ENCODE peak calls at places on chromosomes 4 and X, in seven cellular contexts. A is AG09309, S is fibroblast of the aortic adventitia, U is transverse colon, I is endodermal cell, J is endothelial cell, B is right atrium auricular region. G is an unnamed sample.

GRCh38 chr4:16779028-16779675 is 119.3 kb downstream of the LDB2 start:
- DNase-seq in U (no peak), A (peak), J (no peak), B (no peak), S (peak), I (no peak), G (peak)

GRCh38 chr4:180542445-180543100 is 1700.6 kb upstream of the TENM3 start:
- DNase-seq in U (no peak), S (no peak), I (no peak), B (no peak), J (no peak), A (no peak), G (peak)

GRCh38 chr4:81648576-81649272 is 177.0 kb upstream of the RASGEF1B start:
- DNase-seq in B (no peak), A (no peak), J (no peak), S (peak), U (peak), I (no peak), G (peak)

GRCh38 chr4:186068581-186069402 is at the start of gene TLR3:
- DNase-seq in S (peak), I (no peak), B (no peak), A (no peak), U (no peak), J (no peak), G (peak)

GRCh38 chrX:154019633-154020499 is at the start of gene IRAK1:
- DNase-seq in J (peak), B (no peak), U (peak), S (peak), A (no peak), I (peak), G (peak)

GRCh38 chrX:114619874-114620273 is 36.0 kb downstream of the HTR2C start:
- DNase-seq in S (no peak), A (no peak), J (peak), B (no peak), I (peak), U (no peak), G (peak)

GRCh38 chr4:26459054-26459755 is 31.1 kb downstream of the CCKAR start:
- DNase-seq in A (peak), B (no peak), J (no peak), S (peak), I (no peak), U (no peak), G (peak)

GRCh38 chr4:70538869-70539268 is 20.5 kb downstream of the AMTN start:
- DNase-seq in A (no peak), B (no peak), J (no peak), U (no peak), S (no peak), I (no peak), G (no peak)

GRCh38 chrX:47540754-47541538 is 20.1 kb upstream of the ARAF start:
- DNase-seq in B (peak), J (peak), I (peak), S (peak), U (peak), A (peak), G (peak)

GRCh38 chrX:15468036-15468435 is 25.1 kb downstream of the PIR start:
- DNase-seq in B (peak), I (peak), S (peak), U (peak), J (no peak), A (peak), G (peak)

GRCh38 chr4:185128272-185129119 is 14.6 kb upstream of the SLC25A4 start:
- DNase-seq in S (no peak), J (peak), A (no peak), I (peak), B (no peak), U (peak), G (peak)

GRCh38 chr4:154854362-154854761 is 73.3 kb downstream of the RBM46 start:
- DNase-seq in U (no peak), B (no peak), S (peak), J (no peak), A (no peak), I (no peak), G (peak)

GRCh38 chr4:19857405-19857804 is 394.3 kb upstream of the SLIT2 start:
- DNase-seq in S (peak), I (no peak), U (no peak), A (no peak), B (no peak), J (no peak), G (peak)

GRCh38 chrX:288561-288991 is 7.4 kb downstream of the PLCXD1 start:
- DNase-seq in A (no peak), J (no peak), I (no peak), S (no peak), U (no peak), B (no peak), G (no peak)

GRCh38 chrX:56787734-56788152 is 58.7 kb downstream of the NBDY start:
- DNase-seq in S (no peak), U (peak), J (no peak), B (no peak), A (no peak), I (no peak), G (no peak)

GRCh38 chr4:129498626-129499025 is 402.7 kb downstream of the C4orf33 start:
- DNase-seq in J (no peak), A (no peak), I (no peak), B (no peak), S (no peak), U (no peak), G (no peak)

GRCh38 chrX:43706786-43707185 is 50.7 kb downstream of the MAOA start:
- DNase-seq in S (no peak), A (no peak), U (no peak), J (no peak), B (no peak), I (no peak), G (no peak)

GRCh38 chr4:55312491-55313101 is 33.4 kb upstream of the SRD5A3 start:
- DNase-seq in A (peak), I (peak), U (peak), S (peak), J (peak), B (no peak), G (peak)

GRCh38 chr4:145546556-145546955 is 64.9 kb downstream of the SMAD1 start:
- DNase-seq in I (no peak), B (no peak), S (no peak), U (no peak), J (no peak), A (no peak), G (peak)

GRCh38 chrX:139554367-139554766 is 23.8 kb downstream of the F9 start:
- DNase-seq in U (no peak), I (no peak), S (no peak), A (no peak), B (no peak), J (no peak), G (no peak)

GRCh38 chr4:153341575-153342090 is 2.9 kb upstream of the MND1 start:
- DNase-seq in A (no peak), J (peak), S (peak), B (no peak), I (no peak), U (no peak), G (peak)

GRCh38 chrX:11205796-11206195 is 87.4 kb upstream of the AMELX start:
- DNase-seq in S (no peak), A (no peak), I (no peak), B (no peak), J (no peak), U (no peak), G (no peak)

GRCh38 chrX:2829066-2829430 is 318 bp downstream of the GYG2 start:
- DNase-seq in A (no peak), U (peak), I (peak), J (no peak), S (no peak), B (no peak), G (no peak)

GRCh38 chr4:20638825-20639224 is 61.4 kb upstream of the PACRGL start:
- DNase-seq in S (no peak), B (no peak), A (no peak), I (no peak), J (no peak), U (no peak), G (no peak)

GRCh38 chrX:56817179-56817578 is 88.1 kb downstream of the NBDY start:
- DNase-seq in I (no peak), U (no peak), S (no peak), A (no peak), B (no peak), J (no peak), G (no peak)

GRCh38 chr4:186722856-186723206 is 825 bp downstream of the FAT1 start:
- DNase-seq in J (no peak), S (peak), B (no peak), I (no peak), U (no peak), A (no peak), G (no peak)

GRCh38 chr4:55409468-55410171 is 13.9 kb downstream of the TMEM165 start:
- DNase-seq in I (peak), B (no peak), A (no peak), J (no peak), U (no peak), S (peak), G (peak)

GRCh38 chr4:98932539-98932938 is 3.6 kb upstream of the EIF4E start:
- DNase-seq in J (no peak), U (no peak), B (no peak), S (peak), A (no peak), I (no peak), G (peak)

GRCh38 chrX:9055354-9055753 is 21.4 kb upstream of the FAM9B start:
- DNase-seq in U (no peak), J (no peak), S (no peak), A (no peak), I (no peak), B (no peak), G (no peak)

GRCh38 chrX:126770179-126770578 is 49.4 kb upstream of the PRR32 start:
- DNase-seq in S (no peak), I (peak), U (no peak), B (no peak), A (no peak), J (peak), G (no peak)

GRCh38 chr4:1604706-1605205 is 79.4 kb downstream of the FAM53A start:
- DNase-seq in A (no peak), S (no peak), U (peak), B (no peak), I (no peak), J (no peak), G (no peak)

GRCh38 chrX:134846042-134846441 is 144.7 kb upstream of the SMIM10 start:
- DNase-seq in B (no peak), I (no peak), S (no peak), U (no peak), J (no peak), A (no peak), G (no peak)

GRCh38 chr4:123018391-123018755 is 96.0 kb upstream of the NUDT6 start:
- DNase-seq in A (no peak), B (no peak), U (no peak), J (no peak), I (no peak), S (no peak), G (no peak)

GRCh38 chrX:53190363-53190960 is 34.5 kb downstream of the KDM5C start:
- DNase-seq in J (peak), I (peak), S (no peak), B (no peak), U (no peak), A (no peak), G (peak)
- TF ChIP-seq CTCF in J (no peak), I (peak), S (peak), B (no peak), U (no peak), A (peak), G (peak)

GRCh38 chrX:112868586-112868985 is 28.0 kb upstream of the AMOT start:
- DNase-seq in S (no peak), A (no peak), J (no peak), I (no peak), U (no peak), B (no peak), G (no peak)

GRCh38 chrX:112877771-112878173 is 37.1 kb upstream of the AMOT start:
- DNase-seq in A (no peak), S (no peak), J (no peak), B (no peak), I (no peak), U (no peak), G (no peak)

GRCh38 chrX:112874614-112875013 is 34.0 kb upstream of the AMOT start:
- DNase-seq in J (no peak), S (no peak), I (no peak), B (no peak), U (no peak), A (no peak), G (no peak)

DNA sequence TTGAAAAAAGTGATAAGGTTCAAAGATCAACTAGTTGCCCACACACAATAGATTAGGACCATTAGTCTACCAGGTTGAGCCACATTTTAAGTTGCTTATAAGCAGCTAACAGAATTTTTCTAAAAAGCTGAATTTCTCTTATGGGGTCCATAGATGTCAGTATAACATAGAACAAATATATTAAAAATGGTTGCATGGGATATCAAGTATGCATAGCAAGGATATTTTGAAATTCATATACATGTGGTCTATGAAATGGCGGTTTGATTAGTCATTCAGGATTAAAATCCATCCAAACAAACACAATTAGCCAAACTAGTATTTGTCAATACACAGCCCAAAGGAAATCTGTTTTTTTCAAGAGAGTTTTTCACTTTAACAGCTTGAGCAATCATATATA is 33.5 kb upstream of the AMOT start:
- DNase-seq in U (no peak), S (peak), I (no peak), B (no peak), A (no peak), J (no peak), G (peak)
- TF ChIP-seq CTCF in U (no peak), S (no peak), I (peak), B (no peak), A (no peak), J (no peak), G (peak)

DNA sequence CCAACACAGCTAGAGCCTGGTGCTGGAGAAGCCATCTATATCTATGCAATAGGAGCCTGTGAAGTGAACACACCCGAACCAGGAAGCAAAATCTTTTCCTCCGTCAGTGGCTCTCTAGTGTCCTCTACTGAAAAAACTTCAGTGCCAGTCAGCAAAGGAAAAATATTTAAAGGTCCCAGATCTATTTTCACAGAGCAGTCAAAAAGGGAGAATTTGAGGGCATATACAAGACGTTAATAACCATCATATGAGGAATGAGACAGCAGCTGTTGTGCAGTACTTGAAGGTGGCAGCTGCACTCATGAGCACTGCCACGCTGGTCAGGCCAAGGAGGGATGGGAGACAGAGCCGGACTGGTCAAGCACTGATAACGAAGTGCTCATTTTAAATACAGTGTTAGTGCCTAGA is 14.4 kb downstream of the MCUB start:
- DNase-seq in U (no peak), I (no peak), S (peak), B (no peak), J (no peak), A (no peak), G (peak)
- TF ChIP-seq CTCF in U (no peak), I (no peak), S (peak), B (peak), J (no peak), A (no peak), G (peak)

GRCh38 chr4:25379591-25379990 is 2.5 kb downstream of the ANAPC4 start:
- DNase-seq in U (no peak), J (no peak), I (no peak), S (no peak), A (no peak), B (no peak), G (no peak)

GRCh38 chr4:25377572-25377882 is 464 bp downstream of the ANAPC4 start:
- DNase-seq in J (no peak), U (no peak), A (no peak), I (no peak), S (peak), B (no peak), G (peak)

GRCh38 chr4:25378130-25378743 is 1.2 kb downstream of the ANAPC4 start:
- DNase-seq in J (no peak), I (no peak), B (no peak), A (no peak), S (no peak), U (no peak), G (no peak)

GRCh38 chr4:25376754-25377571 is at the start of gene ANAPC4:
- DNase-seq in A (peak), I (peak), S (peak), B (peak), J (peak), U (peak), G (peak)
- TF ChIP-seq CTCF in A (no peak), I (peak), S (no peak), B (peak), J (no peak), U (no peak), G (no peak)

GRCh38 chr4:77862478-77863216 is at the start of gene MRPL1:
- DNase-seq in S (peak), J (peak), I (peak), B (peak), U (peak), A (peak), G (peak)
- TF ChIP-seq CTCF in S (peak), J (no peak), I (no peak), B (peak), U (no peak), A (peak), G (no peak)

G was measured in fibroblast of pulmonary artery.